ENCODE peak calls at places on chromosomes 4 and X, in nine cellular contexts. P is cardiac muscle cell; Z is activated CD4-positive, alpha-beta T cell treated with anti-CD3 and anti-CD28 coated beads, Interleukin-2, amount 50 U/mL, for 1 hour; B is stimulated activated CD4-positive, alpha-beta T cell treated with anti-CD3 and anti-CD28 coated beads, TNF-alpha, amount 100 ng/mL, for 24 hours; W is Panc1; C is endothelial cell; M is HuH-7; K is head of caudate nucleus; A is AG10803. N is an unnamed sample.

GRCh38 chr4:82479562-82479961 is 49.2 kb downstream of the ENOPH1 start:
- DNase-seq in A (no peak), B (no peak), K (no peak), C (no peak), W (no peak), Z (no peak), P (no peak), M (no peak), N (no peak)

GRCh38 chr4:58649236-58649635 is 1539.1 kb upstream of the IGFBP7 start:
- DNase-seq in K (no peak), W (no peak), P (no peak), Z (no peak), C (no peak), M (no peak), B (no peak), A (no peak), N (peak; percentile 13)

GRCh38 chr4:80926891-80927290 is 103.6 kb upstream of the BMP3 start:
- DNase-seq in M (no peak), B (no peak), K (no peak), W (no peak), A (no peak), C (no peak), Z (no peak), P (no peak), N (no peak)

GRCh38 chrX:16678689-16679088 is 28.7 kb downstream of the S100G start:
- DNase-seq in M (no peak), B (no peak), Z (no peak), A (no peak), K (no peak), C (no peak), P (peak; percentile 88), W (no peak), N (no peak)

GRCh38 chrX:101931494-101932248 is at the start of gene ZMAT1:
- DNase-seq in W (peak; percentile 80), K (peak; percentile 90), Z (peak; percentile 91), C (peak; percentile 82), A (peak; percentile 89), B (peak; percentile 86), M (peak; percentile 61), P (peak; percentile 76), N (peak; percentile 90)

GRCh38 chrX:13489451-13489850 is 80.0 kb upstream of the EGFL6 start:
- DNase-seq in B (no peak), Z (no peak), W (no peak), M (no peak), K (no peak), P (peak; percentile 70), C (no peak), A (peak; percentile 71), N (no peak)

GRCh38 chrX:120244735-120245498 is 5.7 kb upstream of the ZBTB33 start:
- DNase-seq in Z (peak; percentile 58), M (peak; percentile 53), W (peak; percentile 62), B (peak; percentile 38), P (peak; percentile 89), K (peak; percentile 64), C (peak; percentile 64), A (peak; percentile 80), N (peak; percentile 64)

GRCh38 chrX:68947882-68948605 is 119.2 kb downstream of the EFNB1 start:
- DNase-seq in M (no peak), C (no peak), K (no peak), P (no peak), Z (no peak), W (no peak), A (peak; percentile 33), B (no peak), N (no peak)

GRCh38 chr4:112297495-112297894 is 326 bp downstream of the ALPK1 start:
- DNase-seq in M (no peak), Z (no peak), B (no peak), C (no peak), K (no peak), W (no peak), P (no peak), A (no peak), N (no peak)

GRCh38 chr4:141913928-141914327 is 277.5 kb downstream of the IL15 start:
- DNase-seq in A (peak; percentile 58), P (peak; percentile 23), K (no peak), M (no peak), Z (no peak), C (no peak), W (no peak), B (no peak), N (no peak)

GRCh38 chrX:114272096-114272686 is 311.7 kb upstream of the HTR2C start:
- DNase-seq in W (no peak), C (no peak), A (no peak), B (no peak), Z (no peak), M (no peak), P (peak; percentile 1), K (no peak), N (no peak)

GRCh38 chr4:186621959-186622553 is 66.7 kb upstream of the MTNR1A start:
- DNase-seq in P (peak; percentile 89), A (peak; percentile 92), W (no peak), C (no peak), B (no peak), K (no peak), M (no peak), Z (no peak), N (no peak)

GRCh38 chr4:153341575-153342090 is 2.9 kb upstream of the MND1 start:
- DNase-seq in M (no peak), P (peak; percentile 49), A (peak; percentile 42), Z (no peak), K (no peak), C (peak; percentile 15), W (no peak), B (no peak), N (no peak)

GRCh38 chr4:182339246-182339645 is 96.0 kb downstream of the TENM3 start:
- DNase-seq in B (no peak), W (no peak), A (no peak), P (no peak), K (no peak), Z (no peak), C (no peak), M (no peak), N (no peak)

N was measured in pons.